ENCODE peak calls at places on chromosomes 2 and 18, in nine cellular contexts. B is OCI-LY7, X is SK-N-SH, S is GM23338, Q is neural progenitor cell, D is HCT116, T is PC-3, E is MM.1S, W is hepatocyte. U is an unnamed sample.

GRCh38 chr2:36770542-36771287 is 74.2 kb downstream of the VIT start:
- DNase-seq in B (peak), X (peak), S (peak), Q (peak), D (peak), T (peak), E (peak), W (peak), U (peak)

GRCh38 chr18:59498687-59499086 is 139.6 kb upstream of the LMAN1 start:
- DNase-seq in B (no peak), X (no peak), S (no peak), Q (no peak), D (no peak), T (no peak), E (no peak), W (no peak), U (no peak)

GRCh38 chr2:38158361-38159128 is 82.6 kb upstream of the CYP1B1 start:
- DNase-seq in B (no peak), X (no peak), S (no peak), Q (no peak), D (no peak), T (no peak), E (no peak), W (no peak), U (no peak)

GRCh38 chr18:66168834-66169233 is 418.0 kb downstream of the CDH7 start:
- DNase-seq in B (no peak), X (no peak), S (no peak), Q (no peak), D (no peak), T (no peak), E (no peak), W (no peak), U (no peak)

GRCh38 chr2:158779621-158780020 is 15.5 kb upstream of the DAPL1 start:
- DNase-seq in B (no peak), X (no peak), S (no peak), Q (no peak), D (no peak), T (no peak), E (no peak), W (no peak), U (peak)

GRCh38 chr2:190978389-190979053 is 35.5 kb downstream of the STAT1 start:
- DNase-seq in B (no peak), X (no peak), S (no peak), Q (no peak), D (no peak), T (peak), E (no peak), W (no peak), U (peak)

GRCh38 chr2:216371756-216372702 is at the start of gene MARCHF4:
- DNase-seq in B (no peak), X (peak), S (peak), Q (peak), D (no peak), T (peak), E (peak), W (peak), U (peak)

GRCh38 chr2:16359961-16360360 is 305.7 kb downstream of the CYRIA start:
- DNase-seq in B (no peak), X (no peak), S (no peak), Q (no peak), D (no peak), T (no peak), E (no peak), W (no peak), U (no peak)

GRCh38 chr2:207503234-207503633 is 26.5 kb upstream of the CREB1 start:
- DNase-seq in B (no peak), X (no peak), S (no peak), Q (no peak), D (no peak), T (no peak), E (no peak), W (no peak), U (peak)

GRCh38 chr18:55323051-55323994 is 264.7 kb downstream of the TCF4 start:
- DNase-seq in B (peak), X (no peak), S (peak), Q (no peak), D (no peak), T (no peak), E (peak), W (no peak), U (peak)

GRCh38 chr2:231162036-231162345 is 36.4 kb upstream of the ARMC9 start:
- DNase-seq in B (no peak), X (no peak), S (no peak), Q (no peak), D (no peak), T (peak), E (no peak), W (peak), U (peak)

GRCh38 chr18:4586729-4587128 is 131.6 kb upstream of the DLGAP1 start:
- DNase-seq in B (no peak), X (no peak), S (no peak), Q (no peak), D (no peak), T (no peak), E (no peak), W (no peak), U (no peak)

GRCh38 chr2:71647346-71647745 is 194.0 kb downstream of the DYSF start:
- DNase-seq in B (no peak), X (no peak), S (no peak), Q (no peak), D (no peak), T (no peak), E (no peak), W (no peak), U (no peak)

GRCh38 chr2:176685908-176686307 is 416.7 kb downstream of the MTX2 start:
- DNase-seq in B (no peak), X (no peak), S (no peak), Q (no peak), D (no peak), T (no peak), E (no peak), W (peak), U (peak)

GRCh38 chr2:101307950-101308431 is 510 bp downstream of the RNF149 start:
- DNase-seq in B (peak), X (no peak), S (peak), Q (peak), D (no peak), T (peak), E (peak), W (peak), U (peak)

GRCh38 chr18:24947521-24948305 is 404.3 kb downstream of the ZNF521 start:
- DNase-seq in B (no peak), X (no peak), S (no peak), Q (no peak), D (no peak), T (no peak), E (no peak), W (no peak), U (no peak)

GRCh38 chr2:110881908-110882307 is 149.5 kb downstream of the ACOXL start:
- DNase-seq in B (no peak), X (no peak), S (no peak), Q (no peak), D (no peak), T (no peak), E (peak), W (no peak), U (no peak)

GRCh38 chr2:127645395-127646291 is at the start of gene GPR17:
- DNase-seq in B (no peak), X (no peak), S (no peak), Q (no peak), D (no peak), T (no peak), E (no peak), W (peak), U (no peak)

GRCh38 chr2:119422521-119422920 is 9.1 kb upstream of the TMEM37 start:
- DNase-seq in B (no peak), X (no peak), S (no peak), Q (no peak), D (no peak), T (no peak), E (no peak), W (no peak), U (no peak)

GRCh38 chr2:27431395-27431794 is 3.0 kb downstream of the NRBP1 start:
- DNase-seq in B (no peak), X (no peak), S (no peak), Q (no peak), D (no peak), T (peak), E (no peak), W (no peak), U (peak)

GRCh38 chr2:123916512-123916911 is 108.6 kb upstream of the CNTNAP5 start:
- DNase-seq in B (no peak), X (peak), S (no peak), Q (no peak), D (no peak), T (no peak), E (no peak), W (no peak), U (no peak)

GRCh38 chr2:39443009-39443408 is 5.9 kb upstream of the MAP4K3 start:
- DNase-seq in B (no peak), X (no peak), S (no peak), Q (no peak), D (no peak), T (no peak), E (no peak), W (no peak), U (no peak)

GRCh38 chr2:111900859-111901258 is 2.5 kb downstream of the MERTK start:
- DNase-seq in B (peak), X (peak), S (peak), Q (peak), D (no peak), T (peak), E (peak), W (peak), U (peak)

GRCh38 chr2:160869411-160869810 is 290.8 kb upstream of the TANK start:
- DNase-seq in B (no peak), X (no peak), S (no peak), Q (no peak), D (no peak), T (peak), E (no peak), W (no peak), U (peak)

GRCh38 chr2:96699621-96700020 is 40.2 kb downstream of the LMAN2L start:
- DNase-seq in B (no peak), X (no peak), S (no peak), Q (no peak), D (no peak), T (no peak), E (no peak), W (no peak), U (no peak)

GRCh38 chr2:162524192-162524591 is 180.3 kb downstream of the GCA start:
- DNase-seq in B (no peak), X (no peak), S (peak), Q (peak), D (no peak), T (peak), E (no peak), W (peak), U (no peak)

GRCh38 chr18:68560128-68560527 is 154.8 kb downstream of the TMX3 start:
- DNase-seq in B (no peak), X (no peak), S (no peak), Q (no peak), D (no peak), T (peak), E (no peak), W (no peak), U (no peak)

GRCh38 chr18:76979906-76980305 is 152.7 kb downstream of the MBP start:
- DNase-seq in B (no peak), X (no peak), S (no peak), Q (no peak), D (no peak), T (no peak), E (no peak), W (no peak), U (no peak)

GRCh38 chr18:76980663-76981387 is 151.8 kb downstream of the MBP start:
- DNase-seq in B (peak), X (no peak), S (no peak), Q (no peak), D (no peak), T (no peak), E (no peak), W (no peak), U (no peak)

GRCh38 chr18:76983184-76983583 is 149.4 kb downstream of the MBP start:
- DNase-seq in B (peak), X (peak), S (peak), Q (peak), D (peak), T (peak), E (peak), W (peak), U (peak)

GRCh38 chr18:76982038-76982437 is 150.5 kb downstream of the MBP start:
- DNase-seq in B (no peak), X (no peak), S (no peak), Q (no peak), D (no peak), T (no peak), E (no peak), W (no peak), U (no peak)

DNA sequence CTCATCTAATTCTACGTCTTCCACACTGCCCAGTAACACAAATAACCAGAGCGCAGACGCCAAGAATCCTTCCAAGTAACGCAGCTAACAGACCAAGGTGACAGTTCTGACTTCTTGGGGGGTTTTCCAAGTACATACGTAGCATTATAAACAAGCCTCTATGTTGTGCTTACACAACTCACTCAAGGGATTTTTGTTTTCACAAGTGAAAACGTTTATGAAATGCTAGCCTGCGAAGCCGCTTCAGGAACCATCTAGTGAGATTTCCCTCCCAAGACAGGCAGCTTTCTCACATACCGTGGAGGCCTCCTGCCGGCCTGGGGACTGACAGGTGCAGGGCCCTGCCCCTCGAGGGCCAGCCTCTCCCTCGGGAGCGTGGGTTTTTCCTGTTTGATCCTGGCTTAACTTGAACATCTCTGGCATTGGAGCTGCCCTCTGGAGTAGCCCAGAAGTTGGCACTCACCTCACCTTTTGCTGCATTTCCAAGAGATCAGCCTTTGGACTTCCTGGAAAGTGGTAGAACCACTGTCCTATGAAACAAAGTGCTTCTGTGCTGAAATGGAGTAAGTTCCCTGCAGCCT is 151.1 kb downstream of the MBP start:
- DNase-seq in B (peak), X (no peak), S (no peak), Q (no peak), D (no peak), T (no peak), E (no peak), W (no peak), U (no peak)
- TF ChIP-seq EZH2phosphoT487 in B (no peak), X (no peak), S (no peak), Q (no peak), D (no peak), T (no peak), E (no peak), W (no peak), U (no peak)

DNA sequence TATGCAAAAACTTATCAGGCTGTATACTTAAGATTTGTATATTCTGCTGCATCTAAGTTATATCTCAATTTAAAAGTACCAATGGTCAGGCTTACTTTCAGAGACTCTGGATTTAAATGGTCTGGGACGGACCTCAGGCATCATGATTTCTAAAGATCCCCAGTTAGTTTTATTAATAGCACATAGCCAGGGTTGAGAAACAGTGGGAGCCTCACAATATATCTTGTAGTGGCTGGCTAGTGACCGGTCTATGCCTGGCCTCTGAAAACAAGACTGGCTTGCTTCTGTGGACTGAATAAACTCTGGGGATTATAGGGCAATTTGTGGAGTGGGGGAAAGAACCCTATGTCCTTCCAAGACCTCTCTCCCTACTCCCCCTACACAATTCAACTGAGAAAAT is 162.5 kb upstream of the SLC1A4 start:
- DNase-seq in B (no peak), X (no peak), S (no peak), Q (no peak), D (no peak), T (no peak), E (no peak), W (no peak), U (no peak)
- H2AFZ ChIP-seq in B (no peak), X (no peak), S (no peak), Q (no peak), D (no peak), T (no peak), E (no peak), W (no peak), U (no peak)

DNA sequence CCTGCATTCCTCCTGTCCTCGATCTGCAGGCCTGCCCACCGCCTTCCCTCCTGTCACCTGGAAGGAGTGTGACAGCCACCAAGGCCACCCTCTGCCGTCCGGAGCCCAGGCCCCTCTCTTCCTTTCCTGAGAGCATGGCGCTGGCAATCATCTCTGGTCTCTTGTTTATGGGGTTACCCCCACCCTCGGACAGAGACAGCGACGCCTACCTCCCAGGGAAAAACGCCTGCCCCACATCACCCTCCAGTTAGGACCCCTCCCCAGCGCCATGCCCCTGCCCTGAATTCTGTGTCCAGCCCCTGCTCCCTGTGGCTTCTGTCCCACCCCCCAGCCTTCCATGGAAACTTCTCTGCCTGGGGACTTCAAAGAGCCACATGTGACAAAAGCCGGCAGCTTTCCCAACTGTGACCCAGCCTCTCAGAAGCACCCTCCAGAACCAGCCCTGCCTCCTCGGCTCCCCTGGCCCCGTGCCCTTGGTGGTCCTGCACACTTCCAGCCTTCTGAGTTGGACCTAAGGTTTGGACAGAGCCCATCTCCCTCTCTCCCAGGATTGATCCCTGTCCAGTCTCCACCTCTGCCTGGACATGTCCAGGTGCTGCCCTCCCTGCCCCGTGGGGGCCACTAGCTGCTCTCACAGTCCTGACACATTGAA is 145.0 kb upstream of the HDAC4 start:
- DNase-seq in B (no peak), X (no peak), S (no peak), Q (no peak), D (no peak), T (no peak), E (no peak), W (no peak), U (no peak)
- TF ChIP-seq EZH2phosphoT487 in B (no peak), X (no peak), S (no peak), Q (no peak), D (no peak), T (no peak), E (no peak), W (no peak), U (no peak)

GRCh38 chr2:3662239-3662638 is 4.2 kb downstream of the ALLC start:
- DNase-seq in B (peak), X (no peak), S (peak), Q (no peak), D (peak), T (no peak), E (no peak), W (no peak), U (no peak)

GRCh38 chr2:3661149-3661660 is 3.2 kb downstream of the ALLC start:
- DNase-seq in B (no peak), X (no peak), S (no peak), Q (no peak), D (no peak), T (no peak), E (no peak), W (no peak), U (no peak)

GRCh38 chr2:3656762-3657691 is 973 bp upstream of the ALLC start:
- DNase-seq in B (no peak), X (no peak), S (no peak), Q (no peak), D (no peak), T (no peak), E (no peak), W (no peak), U (no peak)

GRCh38 chr2:3657881-3658280 is at the start of gene ALLC:
- DNase-seq in B (no peak), X (no peak), S (no peak), Q (no peak), D (no peak), T (no peak), E (no peak), W (no peak), U (no peak)

GRCh38 chr2:3659447-3660432 is 1.7 kb downstream of the ALLC start:
- DNase-seq in B (no peak), X (no peak), S (no peak), Q (no peak), D (no peak), T (no peak), E (no peak), W (no peak), U (no peak)
- H2AFZ ChIP-seq in B (peak), X (no peak), S (peak), Q (peak), D (peak), T (no peak), E (no peak), W (peak), U (no peak)

DNA sequence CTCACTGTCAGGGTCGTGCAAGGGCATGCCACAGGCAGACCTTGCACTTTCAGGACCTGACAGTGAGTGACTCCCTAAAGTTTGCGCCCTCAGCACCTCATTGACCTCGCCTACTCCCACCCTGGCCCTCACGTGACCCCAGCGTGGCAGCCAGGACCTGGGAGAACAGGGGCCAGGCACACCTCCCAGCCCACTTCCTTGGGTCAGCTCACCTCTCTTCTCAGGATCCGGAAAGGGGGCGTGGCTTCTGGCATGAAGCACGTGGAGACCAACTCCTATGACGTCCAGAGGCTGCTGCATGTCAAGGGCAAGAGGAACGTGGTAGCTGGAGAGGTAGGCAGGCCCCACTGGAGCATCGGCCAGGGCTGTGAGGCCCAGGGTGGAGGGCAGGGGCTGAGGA is 8.8 kb downstream of the VIL1 start:
- DNase-seq in B (no peak), X (no peak), S (peak), Q (no peak), D (no peak), T (no peak), E (no peak), W (no peak), U (peak)
- TF ChIP-seq EZH2phosphoT487 in B (no peak), X (no peak), S (no peak), Q (no peak), D (no peak), T (no peak), E (no peak), W (no peak), U (no peak)

GRCh38 chr18:53935803-53936202 is 288.7 kb downstream of the MBD2 start:
- DNase-seq in B (no peak), X (no peak), S (no peak), Q (no peak), D (no peak), T (no peak), E (no peak), W (no peak), U (peak)

GRCh38 chr18:53941601-53942335 is 282.7 kb downstream of the MBD2 start:
- DNase-seq in B (peak), X (no peak), S (peak), Q (no peak), D (no peak), T (peak), E (no peak), W (no peak), U (peak)

GRCh38 chr18:53937037-53937436 is 287.4 kb downstream of the MBD2 start:
- DNase-seq in B (no peak), X (no peak), S (no peak), Q (no peak), D (no peak), T (no peak), E (peak), W (no peak), U (no peak)
- H2AFZ ChIP-seq in B (no peak), X (no peak), S (no peak), Q (no peak), D (no peak), T (no peak), E (peak), W (no peak), U (no peak)

GRCh38 chr2:69631402-69631801 is 12.1 kb downstream of the AAK1 start:
- DNase-seq in B (no peak), X (no peak), S (no peak), Q (no peak), D (no peak), T (no peak), E (no peak), W (no peak), U (peak)
- TF ChIP-seq EZH2phosphoT487 in B (no peak), X (no peak), S (no peak), Q (no peak), D (no peak), T (no peak), E (no peak), W (no peak), U (no peak)

U was measured in GM23248.